ENCODE peak calls at places on chromosomes 4 and X, in four cellular contexts. D is stomach, Q is activated gamma-delta T cell treated with Interleukin-2 at 50 U/mL for 16 hours, N is body of pancreas. C is an unnamed sample.

GRCh38 chr4:108683479-108683878 is 33.1 kb downstream of the OSTC start:
- DNase-seq in D (no peak), Q (no peak), N (no peak), C (no peak)

GRCh38 chr4:4865705-4866123 is 6.2 kb downstream of the MSX1 start:
- DNase-seq in D (no peak), Q (no peak), N (no peak), C (no peak)

GRCh38 chr4:184384056-184384809 is 90.1 kb downstream of the IRF2 start:
- DNase-seq in D (peak; percentile 78), Q (no peak), N (peak; percentile 44), C (no peak)

GRCh38 chr4:97656034-97656720 is 487.1 kb downstream of the STPG2 start:
- DNase-seq in D (no peak), Q (no peak), N (no peak), C (no peak)

GRCh38 chr4:75037253-75037652 is 104.3 kb downstream of the PARM1 start:
- DNase-seq in D (no peak), Q (no peak), N (no peak), C (no peak)

GRCh38 chr4:16140520-16141249 is 56.9 kb upstream of the PROM1 start:
- DNase-seq in D (peak; percentile 79), Q (no peak), N (peak; percentile 54), C (no peak)

GRCh38 chr4:170089274-170089742 is 448 bp downstream of the AADAT start:
- DNase-seq in D (no peak), Q (no peak), N (peak; percentile 22), C (no peak)

GRCh38 chr4:109559625-109559982 is 442 bp upstream of the MCUB start:
- DNase-seq in D (no peak), Q (peak; percentile 31), N (no peak), C (peak; percentile 23)

GRCh38 chrX:49644991-49645637 is 46.3 kb downstream of the GAGE1 start:
- DNase-seq in D (no peak), Q (no peak), N (no peak), C (no peak)

GRCh38 chr4:174707277-174707676 is 121.8 kb downstream of the GLRA3 start:
- DNase-seq in D (no peak), Q (no peak), N (no peak), C (no peak)

GRCh38 chr4:168920438-168921081 is 89.5 kb downstream of the CBR4 start:
- DNase-seq in D (no peak), Q (no peak), N (no peak), C (no peak)

GRCh38 chr4:101393256-101393655 is 45.9 kb upstream of the PPP3CA start:
- DNase-seq in D (no peak), Q (no peak), N (no peak), C (no peak)

GRCh38 chrX:152588206-152588605 is 49.5 kb upstream of the GABRQ start:
- DNase-seq in D (no peak), Q (no peak), N (no peak), C (no peak)

GRCh38 chr4:111770514-111770913 is 374.7 kb upstream of the FAM241A start:
- DNase-seq in D (no peak), Q (no peak), N (no peak), C (no peak)

GRCh38 chrX:23501974-23502373 is 165.3 kb upstream of the PRDX4 start:
- DNase-seq in D (peak; percentile 34), Q (no peak), N (peak; percentile 32), C (no peak)

GRCh38 chr4:184041156-184041555 is 136.0 kb downstream of the STOX2 start:
- DNase-seq in D (no peak), Q (no peak), N (no peak), C (no peak)

GRCh38 chr4:72325215-72325614 is 243.8 kb downstream of the ADAMTS3 start:
- DNase-seq in D (no peak), Q (no peak), N (no peak), C (no peak)

GRCh38 chr4:40550900-40551546 is 78.6 kb downstream of the RBM47 start:
- DNase-seq in D (peak; percentile 49), Q (peak; percentile 12), N (peak; percentile 71), C (no peak)

GRCh38 chrX:15686818-15687685 is 22.4 kb upstream of the CLTRN start:
- DNase-seq in D (peak; percentile 67), Q (peak; percentile 68), N (peak; percentile 74), C (peak; percentile 1)

GRCh38 chr4:63578383-63578782 is 830.9 kb downstream of the TECRL start:
- DNase-seq in D (no peak), Q (no peak), N (no peak), C (no peak)

GRCh38 chr4:77734928-77735327 is 84.2 kb downstream of the CNOT6L start:
- DNase-seq in D (no peak), Q (no peak), N (no peak), C (no peak)

GRCh38 chrX:135741192-135741715 is 26.7 kb downstream of the CT45A3 start:
- DNase-seq in D (no peak), Q (no peak), N (no peak), C (no peak)

GRCh38 chr4:73904491-73904890 is 35.3 kb downstream of the CXCL1 start:
- DNase-seq in D (no peak), Q (no peak), N (no peak), C (no peak)

GRCh38 chrX:154471870-154472684 is 7.0 kb downstream of the LAGE3 start:
- DNase-seq in D (no peak), Q (no peak), N (no peak), C (no peak)

GRCh38 chrX:17591741-17592110 is 145.6 kb upstream of the SCML1 start:
- DNase-seq in D (no peak), Q (no peak), N (no peak), C (no peak)

GRCh38 chr4:11548529-11549176 is 120.0 kb upstream of the HS3ST1 start:
- DNase-seq in D (no peak), Q (no peak), N (no peak), C (no peak)

GRCh38 chr4:84683065-84683464 is 100.1 kb downstream of the CDS1 start:
- DNase-seq in D (no peak), Q (no peak), N (no peak), C (no peak)

GRCh38 chrX:31445542-31445941 is 373.7 kb upstream of the FTHL17 start:
- DNase-seq in D (no peak), Q (no peak), N (no peak), C (no peak)

GRCh38 chr4:124275-125081 is at the start of gene ZNF718:
- DNase-seq in D (peak; percentile 95), Q (peak; percentile 91), N (peak; percentile 96), C (peak; percentile 89)

GRCh38 chrX:10496345-10496965 is 123.9 kb downstream of the MID1 start:
- DNase-seq in D (no peak), Q (no peak), N (no peak), C (no peak)

GRCh38 chr4:38160487-38161207 is 200.4 kb downstream of the PTTG2 start:
- DNase-seq in D (no peak), Q (no peak), N (peak; percentile 65), C (no peak)

GRCh38 chr4:8185280-8185679 is 13.8 kb upstream of the SH3TC1 start:
- DNase-seq in D (no peak), Q (no peak), N (no peak), C (no peak)

GRCh38 chrX:155094468-155095061 is 23.3 kb downstream of the BRCC3 start:
- DNase-seq in D (no peak), Q (peak; percentile 19), N (peak; percentile 19), C (no peak)

GRCh38 chr4:1576961-1577814 is 106.9 kb downstream of the FAM53A start:
- DNase-seq in D (no peak), Q (no peak), N (no peak), C (no peak)

GRCh38 chrX:136147966-136148365 is 633 bp downstream of the FHL1 start:
- DNase-seq in D (no peak), Q (no peak), N (no peak), C (no peak)

GRCh38 chr4:100294356-100294755 is 104.1 kb upstream of the DDIT4L start:
- DNase-seq in D (no peak), Q (no peak), N (no peak), C (no peak)

GRCh38 chr4:182724414-182724813 is 192.8 kb downstream of the DCTD start:
- DNase-seq in D (no peak), Q (no peak), N (no peak), C (no peak)

GRCh38 chrX:133660356-133660755 is 245.1 kb upstream of the GPC4 start:
- DNase-seq in D (no peak), Q (no peak), N (peak; percentile 36), C (no peak)

GRCh38 chr4:13368262-13368661 is 115.9 kb downstream of the RAB28 start:
- DNase-seq in D (no peak), Q (no peak), N (no peak), C (no peak)

GRCh38 chrX:103913356-103914020 is 48.9 kb upstream of the TMSB15B start:
- DNase-seq in D (no peak), Q (no peak), N (no peak), C (no peak)